ENCODE peak calls at places on chromosome 6, in eight cellular contexts. B is H9, I is heart right ventricle, R is hepatocyte, T is breast epithelium, A is psoas muscle, E is HCT116, M is mammary epithelial cell. D is an unnamed sample. For H3K4me1 and H3K9me3, the result is how much of the 10 kb centered on the place peaks cover.

GRCh38 chr6:150200428-150201105 is 57.7 kb downstream of the PPP1R14C start:
- DNase-seq in B (no peak), M (no peak), T (no peak), R (no peak), I (no peak), A (no peak), E (no peak), D (no peak)

GRCh38 chr6:11492444-11493300 is 44.9 kb upstream of the TMEM170B start:
- DNase-seq in I (no peak), R (no peak), A (no peak), T (no peak), B (no peak), E (no peak), M (peak), D (no peak)

GRCh38 chr6:30647802-30648460 is 998 bp downstream of the C6orf136 start:
- DNase-seq in I (no peak), E (no peak), B (no peak), R (no peak), M (no peak), A (no peak), T (no peak), D (no peak)

GRCh38 chr6:16783485-16783884 is 22.2 kb upstream of the ATXN1 start:
- DNase-seq in I (no peak), A (no peak), E (no peak), R (no peak), T (no peak), B (no peak), M (no peak), D (no peak)

GRCh38 chr6:159097256-159097655 is 52.5 kb upstream of the TAGAP start:
- DNase-seq in I (no peak), E (no peak), T (no peak), R (no peak), B (no peak), A (no peak), M (no peak), D (no peak)

GRCh38 chr6:24391208-24391607 is 11.5 kb upstream of the MRS2 start:
- DNase-seq in E (no peak), T (no peak), I (no peak), R (no peak), B (no peak), M (no peak), A (no peak), D (no peak)

GRCh38 chr6:84417261-84417660 is 189.8 kb upstream of the CEP162 start:
- DNase-seq in I (no peak), T (no peak), E (no peak), R (no peak), M (no peak), A (no peak), B (no peak), D (no peak)

GRCh38 chr6:159414711-159415110 is 245.5 kb downstream of the FNDC1 start:
- DNase-seq in I (no peak), M (no peak), A (no peak), E (no peak), T (no peak), R (no peak), B (no peak), D (no peak)

GRCh38 chr6:15243994-15244604 is 1.8 kb upstream of the JARID2 start:
- DNase-seq in T (no peak), B (peak), R (no peak), I (no peak), E (no peak), A (no peak), M (no peak), D (no peak)

GRCh38 chr6:73204252-73204651 is 21.0 kb downstream of the KHDC1L start:
- DNase-seq in E (no peak), A (no peak), B (no peak), R (no peak), I (no peak), M (no peak), T (no peak), D (no peak)

GRCh38 chr6:163709693-163710092 is 295.2 kb downstream of the QKI start:
- DNase-seq in E (no peak), R (no peak), T (no peak), B (no peak), I (no peak), M (no peak), A (no peak), D (no peak)
- H3K4me1 ChIP-seq in E (under half), R (under half), T (under half), B (under half), I (half or more), M (under half), A (half or more), D (under half)

GRCh38 chr6:28312939-28313338 is 23.0 kb downstream of the ZSCAN31 start:
- DNase-seq in T (no peak), M (no peak), E (no peak), A (no peak), I (no peak), R (no peak), B (peak), D (no peak)
- H3K9me3 ChIP-seq in T (under half), M (under half), E (under half), A (under half), I (under half), R (under half), B (under half), D (under half)

DNA sequence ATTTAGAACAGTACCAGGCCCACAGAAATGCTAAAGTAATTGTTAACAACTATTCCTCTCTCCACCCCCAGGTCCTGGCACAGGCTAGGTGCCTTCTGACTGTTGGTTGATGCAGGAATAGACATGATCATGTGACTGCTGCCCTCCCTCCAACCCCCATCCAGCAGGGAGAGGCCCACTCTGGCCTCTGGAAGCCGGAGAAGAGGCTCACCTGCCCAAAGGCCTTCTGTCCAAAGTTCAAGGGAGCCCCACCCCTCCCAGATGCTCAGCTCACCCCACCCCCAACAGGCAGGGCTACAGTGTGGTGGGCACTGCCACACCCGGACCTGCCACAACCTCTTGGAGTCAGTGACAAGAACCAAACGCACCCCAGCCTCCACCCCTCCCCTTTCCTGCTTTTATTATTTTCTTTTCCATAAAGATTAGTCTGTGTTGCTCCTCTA is 26.9 kb upstream of the FOXP4 start:
- DNase-seq in T (no peak), M (no peak), R (peak), B (no peak), E (no peak), A (no peak), I (no peak), D (no peak)
- H3K4me1 ChIP-seq in T (under half), M (under half), R (under half), B (under half), E (under half), A (under half), I (under half), D (under half)

GRCh38 chr6:40000964-40001515 is 66.8 kb upstream of the MOCS1 start:
- DNase-seq in E (no peak), I (no peak), M (no peak), B (no peak), T (no peak), R (no peak), A (no peak), D (no peak)

GRCh38 chr6:39995633-39996032 is 61.4 kb upstream of the MOCS1 start:
- DNase-seq in I (no peak), A (no peak), B (no peak), E (no peak), R (no peak), T (no peak), M (no peak), D (no peak)

GRCh38 chr6:39999006-39999867 is 65.0 kb upstream of the MOCS1 start:
- DNase-seq in A (no peak), E (no peak), I (no peak), T (no peak), M (no peak), B (no peak), R (no peak), D (no peak)

GRCh38 chr6:39997101-39997635 is 62.9 kb upstream of the MOCS1 start:
- DNase-seq in T (no peak), B (no peak), E (no peak), I (no peak), M (peak), A (no peak), R (no peak), D (no peak)

GRCh38 chr6:39998126-39998525 is 63.9 kb upstream of the MOCS1 start:
- DNase-seq in B (no peak), M (no peak), I (no peak), E (no peak), R (no peak), T (no peak), A (no peak), D (no peak)
- H3K9me3 ChIP-seq in B (under half), M (under half), I (under half), E (under half), R (under half), T (under half), A (under half), D (under half)

DNA sequence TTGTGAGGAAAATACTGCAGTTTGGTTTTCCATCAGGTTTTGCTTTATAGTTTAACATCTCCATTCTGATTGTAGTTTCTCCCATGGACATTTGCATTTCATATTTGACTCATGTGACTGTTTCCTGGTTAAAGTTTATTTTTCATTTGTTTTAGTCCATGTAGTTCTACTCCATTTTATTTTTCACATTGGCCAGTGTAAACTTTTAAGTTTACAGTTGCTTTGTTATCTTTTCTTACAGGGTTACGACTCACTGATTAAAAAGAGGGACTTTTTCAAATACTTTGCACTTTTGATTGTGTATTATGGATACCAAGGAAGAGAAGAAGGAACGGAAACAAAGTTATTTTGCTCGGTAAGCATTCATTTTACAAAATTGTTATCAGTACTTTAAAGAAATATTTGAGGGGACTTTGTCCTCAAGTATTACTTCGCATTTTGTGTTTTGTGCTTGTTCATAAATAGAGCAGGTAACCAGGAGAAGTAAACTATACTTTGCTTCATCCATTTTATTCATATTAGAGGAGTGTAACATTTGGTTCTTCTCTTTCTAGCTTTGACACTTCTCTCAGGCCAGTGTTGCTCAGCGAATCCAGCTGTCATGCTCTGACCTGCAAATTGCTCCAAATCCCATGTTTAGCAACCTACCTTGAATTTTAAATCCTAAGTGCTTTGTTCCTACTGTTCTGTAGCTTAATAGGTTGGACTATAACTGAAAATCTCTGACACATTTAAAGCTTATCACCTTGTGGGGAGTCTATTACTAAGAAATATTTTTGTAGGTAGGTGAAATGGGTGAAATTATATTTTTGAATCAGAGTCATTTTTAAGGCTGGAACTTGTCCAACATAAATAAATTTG is 24.5 kb downstream of the NCOA7 start:
- DNase-seq in I (no peak), E (no peak), B (no peak), A (no peak), R (no peak), T (no peak), M (no peak), D (no peak)
- H3K4me1 ChIP-seq in I (half or more), E (under half), B (under half), A (under half), R (under half), T (under half), M (under half), D (under half)

GRCh38 chr6:23267651-23268050 is 698.3 kb downstream of the HDGFL1 start:
- DNase-seq in I (no peak), A (no peak), R (no peak), M (no peak), E (no peak), T (no peak), B (no peak), D (no peak)

GRCh38 chr6:23262864-23263263 is 693.5 kb downstream of the HDGFL1 start:
- DNase-seq in E (no peak), A (no peak), T (no peak), M (no peak), B (no peak), I (no peak), R (no peak), D (no peak)

GRCh38 chr6:23269436-23269835 is 700.1 kb downstream of the HDGFL1 start:
- DNase-seq in T (no peak), I (no peak), E (no peak), M (no peak), R (no peak), B (no peak), A (no peak), D (no peak)

GRCh38 chr6:23266536-23266935 is 697.2 kb downstream of the HDGFL1 start:
- DNase-seq in E (no peak), I (no peak), R (no peak), M (no peak), T (no peak), A (no peak), B (no peak), D (no peak)

GRCh38 chr6:23265270-23265669 is 695.9 kb downstream of the HDGFL1 start:
- DNase-seq in I (no peak), R (no peak), T (no peak), B (no peak), E (no peak), A (no peak), M (peak), D (no peak)
- H3K9me3 ChIP-seq in I (under half), R (under half), T (under half), B (under half), E (under half), A (under half), M (under half), D (under half)

GRCh38 chr6:111263837-111264236 is 176.5 kb downstream of the SLC16A10 start:
- DNase-seq in I (no peak), B (no peak), A (no peak), T (no peak), E (peak), R (no peak), M (peak), D (no peak)
- H3K4me1 ChIP-seq in I (under half), B (under half), A (under half), T (under half), E (under half), R (under half), M (under half), D (under half)

DNA sequence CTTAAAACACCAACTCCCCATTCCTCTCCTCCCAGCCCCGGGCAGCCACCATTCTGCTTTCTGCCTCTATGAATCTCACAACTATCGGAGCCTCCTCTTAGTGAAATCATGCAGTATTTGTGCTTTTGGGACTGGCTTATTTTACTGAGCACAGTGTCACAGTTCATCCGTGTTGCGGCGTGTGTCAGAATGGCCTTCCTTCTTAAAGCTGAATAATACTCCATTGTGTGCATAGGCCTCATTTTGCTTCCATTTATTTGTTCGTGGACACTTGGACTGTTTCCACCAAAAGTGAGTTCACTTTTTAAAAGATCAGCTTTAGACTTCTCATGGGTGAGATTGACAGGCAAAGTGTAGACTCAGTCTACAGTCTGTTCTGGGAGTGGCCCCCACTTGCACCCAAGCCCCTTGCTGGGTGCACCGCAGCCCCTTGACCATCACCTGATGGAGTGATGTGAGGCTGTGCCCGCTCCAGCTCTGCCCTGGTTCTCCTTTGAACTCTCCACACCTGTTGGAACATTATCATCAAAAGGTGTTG is 12.6 kb downstream of the DUSP22 start:
- DNase-seq in E (no peak), M (no peak), I (no peak), T (no peak), R (no peak), B (no peak), A (no peak), D (no peak)
- H3K9me3 ChIP-seq in E (under half), M (under half), I (under half), T (under half), R (under half), B (half or more), A (under half), D (under half)

GRCh38 chr6:47181681-47182080 is 128.0 kb downstream of the TNFRSF21 start:
- DNase-seq in R (no peak), B (no peak), T (no peak), I (no peak), M (no peak), A (no peak), E (no peak), D (no peak)

GRCh38 chr6:47180633-47181032 is 129.1 kb downstream of the TNFRSF21 start:
- DNase-seq in T (no peak), B (peak), R (peak), E (peak), M (peak), A (no peak), I (no peak), D (no peak)

GRCh38 chr6:47179286-47179685 is 130.4 kb downstream of the TNFRSF21 start:
- DNase-seq in M (peak), T (no peak), I (no peak), E (no peak), B (no peak), R (no peak), A (no peak), D (no peak)

GRCh38 chr6:47187108-47187507 is 122.6 kb downstream of the TNFRSF21 start:
- DNase-seq in T (no peak), M (no peak), B (no peak), I (no peak), A (no peak), R (no peak), E (no peak), D (no peak)

DNA sequence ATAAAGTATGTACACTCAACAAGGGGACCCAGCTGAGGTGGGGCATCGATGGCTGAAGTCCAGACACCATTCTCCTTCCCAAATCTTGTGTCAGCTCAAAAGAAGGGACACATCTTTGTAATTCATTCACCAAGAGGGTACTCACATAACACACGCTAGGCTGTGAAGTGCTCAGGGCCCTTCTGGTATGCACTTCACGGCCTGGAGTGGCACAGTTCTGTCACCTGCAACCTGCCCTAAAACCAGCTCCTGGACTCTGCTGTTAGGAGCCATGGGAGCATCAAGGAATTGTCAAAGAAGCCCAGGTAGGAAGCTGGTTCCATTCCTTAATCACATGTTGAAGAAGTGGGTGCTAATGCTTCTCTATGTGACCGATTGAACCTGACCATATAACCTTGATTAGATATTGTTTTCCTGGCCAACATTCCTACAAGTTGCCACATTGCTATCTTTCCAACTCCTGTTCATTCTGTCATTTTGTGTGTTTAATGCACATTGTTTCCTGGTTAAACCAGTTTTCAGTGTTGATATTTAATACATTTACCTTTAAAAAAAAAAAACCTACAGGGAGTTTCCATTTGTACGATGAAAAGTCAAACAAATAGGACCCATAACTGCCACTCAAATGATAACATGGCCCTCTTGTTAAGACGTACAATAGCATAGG is 127.3 kb downstream of the TNFRSF21 start:
- DNase-seq in I (no peak), E (no peak), A (no peak), M (no peak), T (no peak), B (no peak), R (no peak), D (peak)
- H3K4me1 ChIP-seq in I (under half), E (under half), A (under half), M (under half), T (under half), B (under half), R (under half), D (under half)